ENCODE peak calls at places on chromosomes 6 and 20, in four cellular contexts. B, N, R and X are unnamed samples.

GRCh38 chr6:139962663-139963314 is 588.3 kb upstream of the CITED2 start:
- DNase-seq in B (no peak), N (no peak), R (no peak), X (no peak)

GRCh38 chr6:40931927-40932326 is 107.1 kb downstream of the UNC5CL start:
- DNase-seq in B (peak; percentile 78), N (no peak), R (no peak), X (no peak)

GRCh38 chr6:2028457-2029038 is 216.9 kb downstream of the GMDS start:
- DNase-seq in B (no peak), N (no peak), R (no peak), X (peak; percentile 71)

GRCh38 chr20:3235661-3236324 is 3.2 kb downstream of the SLC4A11 start:
- DNase-seq in B (peak; percentile 47), N (no peak), R (no peak), X (no peak)

GRCh38 chr6:32092760-32093497 is 16.2 kb downstream of the TNXB start:
- DNase-seq in B (peak; percentile 84), N (no peak), R (no peak), X (no peak)

GRCh38 chr6:97203343-97203742 is 79.7 kb downstream of the MMS22L start:
- DNase-seq in B (peak; percentile 53), N (no peak), R (no peak), X (no peak)

GRCh38 chr20:2102585-2103453 is 1.2 kb downstream of the STK35 start:
- DNase-seq in B (peak; percentile 80), N (peak; percentile 66), R (peak; percentile 63), X (peak; percentile 85)

GRCh38 chr6:118876201-118876600 is 17.8 kb upstream of the ASF1A start:
- DNase-seq in B (peak; percentile 55), N (no peak), R (no peak), X (no peak)

GRCh38 chr20:45842169-45842812 is 8.7 kb downstream of the SNX21 start:
- DNase-seq in B (peak; percentile 59), N (no peak), R (no peak), X (no peak)

GRCh38 chr6:158793432-158793831 is 25.7 kb downstream of the EZR start:
- DNase-seq in B (peak; percentile 65), N (no peak), R (no peak), X (no peak)

GRCh38 chr20:36773123-36773547 is 428 bp downstream of the DSN1 start:
- DNase-seq in B (no peak), N (no peak), R (no peak), X (no peak)

GRCh38 chr6:73985891-73986290 is 289.9 kb downstream of the CD109 start:
- DNase-seq in B (no peak), N (no peak), R (no peak), X (no peak)

GRCh38 chr6:110329348-110329728 is 28.8 kb downstream of the METTL24 start:
- DNase-seq in B (peak; percentile 1), N (no peak), R (no peak), X (no peak)

GRCh38 chr6:9520417-9521151 is 894.3 kb downstream of the TFAP2A start:
- DNase-seq in B (peak; percentile 89), N (no peak), R (no peak), X (no peak)

GRCh38 chr20:58618694-58619540 is 32.2 kb upstream of the STX16 start:
- DNase-seq in B (peak; percentile 82), N (no peak), R (no peak), X (no peak)

GRCh38 chr6:107695061-107695715 is 128.9 kb downstream of the SCML4 start:
- DNase-seq in B (peak; percentile 40), N (no peak), R (no peak), X (no peak)

GRCh38 chr20:48725589-48725991 is 102.2 kb downstream of the PREX1 start:
- DNase-seq in B (peak; percentile 7), N (no peak), R (no peak), X (no peak)

GRCh38 chr6:79650943-79651342 is 19.8 kb downstream of the SH3BGRL2 start:
- DNase-seq in B (no peak), N (no peak), R (no peak), X (no peak)

GRCh38 chr20:56422824-56423189 is 10.7 kb downstream of the CASS4 start:
- DNase-seq in B (peak; percentile 33), N (no peak), R (no peak), X (no peak)

GRCh38 chr6:31037692-31038091 is 27.4 kb downstream of the MUC22 start:
- DNase-seq in B (peak; percentile 76), N (no peak), R (no peak), X (no peak)

GRCh38 chr6:36306365-36306764 is 30.3 kb downstream of the BNIP5 start:
- DNase-seq in B (no peak), N (no peak), R (no peak), X (no peak)

GRCh38 chr6:107114213-107114871 is 973 bp downstream of the BEND3 start:
- DNase-seq in B (peak; percentile 81), N (peak; percentile 68), R (peak; percentile 58), X (peak; percentile 70)

GRCh38 chr6:168413018-168413720 is 27.8 kb upstream of the SMOC2 start:
- DNase-seq in B (no peak), N (no peak), R (no peak), X (no peak)

GRCh38 chr6:83185096-83185495 is 8.0 kb downstream of the PGM3 start:
- DNase-seq in B (peak; percentile 57), N (no peak), R (no peak), X (no peak)

GRCh38 chr6:111482236-111482958 is 621 bp downstream of the REV3L start:
- DNase-seq in B (peak; percentile 28), N (peak; percentile 19), R (peak; percentile 34), X (peak; percentile 19)

GRCh38 chr6:129329677-129330076 is 380.3 kb downstream of the ARHGAP18 start:
- DNase-seq in B (no peak), N (no peak), R (no peak), X (no peak)

GRCh38 chr6:125325586-125325985 is 23.8 kb upstream of the HDDC2 start:
- DNase-seq in B (no peak), N (no peak), R (no peak), X (no peak)

GRCh38 chr6:135851442-135852271 is at the start of gene PDE7B:
- DNase-seq in B (peak; percentile 99), N (peak; percentile 21), R (no peak), X (peak; percentile 25)